ENCODE peak calls at places on chromosome 22, in seven cellular contexts. Y, H, E, M, D, B and Q are unnamed samples.

GRCh38 chr22:46233231-46233630 is 16.9 kb downstream of the CDPF1 start:
- DNase-seq in Y (no peak), H (no peak), E (peak; percentile 54), M (no peak), D (peak; percentile 77), B (no peak), Q (no peak)

GRCh38 chr22:20205964-20206708 is 55.3 kb upstream of the CCDC188 start:
- DNase-seq in Y (peak; percentile 11), H (no peak), E (no peak), M (peak; percentile 65), D (peak; percentile 77), B (peak; percentile 77), Q (peak; percentile 57)

GRCh38 chr22:27986937-27987336 is 67.9 kb upstream of the PITPNB start:
- DNase-seq in Y (no peak), H (no peak), E (no peak), M (no peak), D (no peak), B (no peak), Q (no peak)

GRCh38 chr22:49332691-49333090 is 495.0 kb downstream of the BRD1 start:
- DNase-seq in Y (no peak), H (no peak), E (no peak), M (no peak), D (no peak), B (no peak), Q (no peak)

GRCh38 chr22:40044870-40045834 is 50.4 kb downstream of the FAM83F start:
- DNase-seq in Y (no peak), H (peak; percentile 75), E (no peak), M (peak; percentile 78), D (peak; percentile 56), B (no peak), Q (no peak)

GRCh38 chr22:47112994-47113879 is 350.8 kb downstream of the TBC1D22A start:
- DNase-seq in Y (no peak), H (no peak), E (no peak), M (no peak), D (no peak), B (no peak), Q (no peak)

GRCh38 chr22:42814215-42814614 is 42.9 kb downstream of the ARFGAP3 start:
- DNase-seq in Y (no peak), H (no peak), E (no peak), M (no peak), D (no peak), B (no peak), Q (no peak)

GRCh38 chr22:27772370-27773235 is 29.0 kb downstream of the MN1 start:
- DNase-seq in Y (no peak), H (no peak), E (no peak), M (no peak), D (no peak), B (no peak), Q (no peak)

GRCh38 chr22:22074634-22075381 is 92.2 kb upstream of the TOP3B start:
- DNase-seq in Y (no peak), H (no peak), E (no peak), M (no peak), D (no peak), B (no peak), Q (no peak)

GRCh38 chr22:30017375-30017774 is 62.9 kb upstream of the HORMAD2 start:
- DNase-seq in Y (no peak), H (no peak), E (no peak), M (no peak), D (no peak), B (no peak), Q (no peak)

GRCh38 chr22:43818981-43819690 is 7.0 kb upstream of the EFCAB6 start:
- DNase-seq in Y (no peak), H (no peak), E (no peak), M (no peak), D (no peak), B (no peak), Q (no peak)

GRCh38 chr22:48239461-48240164 is 1477.2 kb downstream of the TBC1D22A start:
- DNase-seq in Y (no peak), H (no peak), E (no peak), M (no peak), D (no peak), B (no peak), Q (no peak)

GRCh38 chr22:34296456-34296855 is 376.2 kb upstream of the LARGE1 start:
- DNase-seq in Y (no peak), H (no peak), E (no peak), M (no peak), D (no peak), B (no peak), Q (no peak)

GRCh38 chr22:46575915-46576555 is 38.6 kb upstream of the CELSR1 start:
- DNase-seq in Y (no peak), H (no peak), E (no peak), M (no peak), D (no peak), B (no peak), Q (no peak)

GRCh38 chr22:35312198-35313059 is 12.7 kb downstream of the TOM1 start:
- DNase-seq in Y (no peak), H (no peak), E (peak; percentile 95), M (no peak), D (peak; percentile 55), B (peak; percentile 65), Q (no peak)

GRCh38 chr22:22137891-22138290 is 106.7 kb upstream of the VPREB1 start:
- DNase-seq in Y (no peak), H (no peak), E (no peak), M (no peak), D (no peak), B (no peak), Q (no peak)

GRCh38 chr22:35631597-35631996 is 14.5 kb upstream of the MB start:
- DNase-seq in Y (no peak), H (peak; percentile 43), E (no peak), M (peak; percentile 30), D (peak; percentile 62), B (peak; percentile 47), Q (no peak)

GRCh38 chr22:19857382-19857781 is 2.7 kb upstream of the GNB1L start:
- DNase-seq in Y (no peak), H (no peak), E (no peak), M (no peak), D (no peak), B (no peak), Q (no peak)

GRCh38 chr22:43897751-43898261 is 6.0 kb upstream of the PNPLA5 start:
- DNase-seq in Y (no peak), H (no peak), E (no peak), M (no peak), D (no peak), B (peak; percentile 77), Q (no peak)

GRCh38 chr22:17576475-17576874 is 13.2 kb downstream of the SLC25A18 start:
- DNase-seq in Y (no peak), H (no peak), E (no peak), M (no peak), D (no peak), B (peak; percentile 100), Q (no peak)

GRCh38 chr22:50081426-50082196 is 3.6 kb downstream of the MLC1 start:
- DNase-seq in Y (no peak), H (no peak), E (no peak), M (no peak), D (no peak), B (no peak), Q (no peak)

GRCh38 chr22:35205956-35206355 is 51.3 kb upstream of the HMGXB4 start:
- DNase-seq in Y (peak; percentile 21), H (no peak), E (no peak), M (no peak), D (no peak), B (peak; percentile 33), Q (no peak)

GRCh38 chr22:22207845-22208564 is 36.6 kb upstream of the VPREB1 start:
- DNase-seq in Y (peak; percentile 39), H (peak; percentile 87), E (peak; percentile 15), M (peak; percentile 81), D (peak; percentile 65), B (peak; percentile 85), Q (peak; percentile 31)

GRCh38 chr22:38632528-38632927 is 23.7 kb downstream of the FAM227A start:
- DNase-seq in Y (no peak), H (no peak), E (no peak), M (no peak), D (no peak), B (no peak), Q (no peak)
- TF ChIP-seq CTCF in Y (no peak), H (no peak), E (no peak), M (no peak), D (no peak), B (no peak), Q (no peak)

GRCh38 chr22:44915441-44915840 is 94.4 kb downstream of the PHF21B start:
- DNase-seq in Y (no peak), H (no peak), E (no peak), M (no peak), D (no peak), B (no peak), Q (no peak)

GRCh38 chr22:44909241-44909640 is 100.6 kb downstream of the PHF21B start:
- DNase-seq in Y (no peak), H (no peak), E (no peak), M (no peak), D (no peak), B (no peak), Q (no peak)

GRCh38 chr22:44916281-44917231 is 93.2 kb downstream of the PHF21B start:
- DNase-seq in Y (no peak), H (no peak), E (no peak), M (no peak), D (no peak), B (no peak), Q (no peak)

GRCh38 chr22:44914026-44914721 is 95.6 kb downstream of the PHF21B start:
- DNase-seq in Y (no peak), H (no peak), E (no peak), M (no peak), D (no peak), B (no peak), Q (no peak)

DNA sequence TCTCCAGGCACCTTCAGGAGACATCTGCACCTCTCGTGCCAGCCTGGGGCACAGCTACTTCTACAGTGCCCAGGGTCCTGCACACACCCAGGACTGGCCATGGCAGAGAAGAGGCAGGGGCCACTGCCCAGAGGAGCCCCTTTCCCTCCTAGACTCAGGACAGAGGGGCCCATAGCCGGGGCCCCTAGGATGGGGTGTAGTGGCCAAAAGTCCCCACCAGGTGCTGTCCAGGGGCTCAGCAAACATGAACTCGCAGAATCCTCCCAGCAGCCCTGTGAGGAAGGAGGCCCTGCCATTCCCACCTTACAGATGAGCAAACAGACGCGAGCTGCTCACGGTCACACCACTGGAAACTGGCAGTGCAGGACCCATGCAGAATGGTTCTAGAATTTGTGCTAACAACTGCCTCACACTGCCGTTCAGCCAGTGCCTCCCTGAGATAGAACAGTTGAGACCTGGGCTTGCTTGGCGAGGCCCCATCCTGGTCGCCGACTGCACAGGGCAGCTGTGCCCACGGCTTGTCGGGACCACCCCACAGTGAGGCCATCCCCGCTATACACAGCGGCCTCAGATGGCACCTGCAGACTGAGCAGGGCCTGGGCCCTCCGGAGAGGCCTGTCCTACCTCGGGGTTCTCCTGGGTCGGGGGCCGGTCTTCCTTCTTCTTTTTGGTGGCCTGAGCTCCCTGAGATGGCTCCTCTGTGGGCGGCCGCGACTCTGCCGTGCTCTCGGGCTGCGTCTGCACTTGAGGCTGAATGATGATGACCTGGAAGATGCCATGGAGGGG is 96.4 kb downstream of the PHF21B start:
- DNase-seq in Y (no peak), H (no peak), E (no peak), M (no peak), D (no peak), B (no peak), Q (no peak)
- TF ChIP-seq CTCF in Y (no peak), H (peak; percentile 31), E (no peak), M (no peak), D (no peak), B (no peak), Q (no peak)

GRCh38 chr22:37696657-37697539 is at the start of gene TRIOBP:
- DNase-seq in Y (peak; percentile 78), H (peak; percentile 96), E (peak; percentile 84), M (peak; percentile 88), D (peak; percentile 98), B (peak; percentile 93), Q (peak; percentile 79)
- TF ChIP-seq CTCF in Y (peak; percentile 66), H (no peak), E (peak; percentile 69), M (peak; percentile 46), D (peak; percentile 66), B (peak; percentile 53), Q (peak; percentile 50)

GRCh38 chr22:45103756-45104155 is 60.0 kb upstream of the NUP50 start:
- DNase-seq in Y (no peak), H (no peak), E (no peak), M (no peak), D (no peak), B (no peak), Q (no peak)
- TF ChIP-seq CTCF in Y (peak; percentile 39), H (no peak), E (no peak), M (no peak), D (no peak), B (no peak), Q (peak; percentile 9)